ENCODE peak calls at places on chromosomes 11 and 22, in seven cellular contexts. N, Q, S, X, T, L and H are unnamed samples. For H3K4me1, the result is how much of the 10 kb centered on the place peaks cover.

GRCh38 chr11:10505278-10506012 is 35.5 kb downstream of the RNF141 start:
- DNase-seq in N (no peak), Q (no peak), S (no peak), X (no peak), T (no peak), L (no peak), H (no peak)

GRCh38 chr22:36546092-36546804 is 17.3 kb upstream of the EIF3D start:
- DNase-seq in N (peak), Q (peak), S (no peak), X (no peak), T (peak), L (peak), H (peak)

GRCh38 chr11:127054153-127054552 is 53.6 kb upstream of the KIRREL3 start:
- DNase-seq in N (no peak), Q (no peak), S (no peak), X (no peak), T (no peak), L (no peak), H (no peak)

GRCh38 chr11:99066609-99067008 is 45.9 kb downstream of the CNTN5 start:
- DNase-seq in N (no peak), Q (peak), S (no peak), X (no peak), T (no peak), L (no peak), H (no peak)

GRCh38 chr11:12914401-12914912 is 94.7 kb upstream of the RASSF10 start:
- DNase-seq in N (peak), Q (peak), S (peak), X (no peak), T (peak), L (peak), H (peak)

GRCh38 chr11:121606354-121606753 is 153.6 kb upstream of the SORL1-AS1 start:
- DNase-seq in N (no peak), Q (no peak), S (no peak), X (no peak), T (no peak), L (no peak), H (no peak)

GRCh38 chr11:4882543-4882942 is 843 bp downstream of the OR51T1 start:
- DNase-seq in N (no peak), Q (no peak), S (no peak), X (no peak), T (no peak), L (no peak), H (no peak)

GRCh38 chr11:29328961-29329441 is 687.8 kb downstream of the KCNA4 start:
- DNase-seq in N (no peak), Q (no peak), S (no peak), X (no peak), T (peak), L (peak), H (peak)

GRCh38 chr22:36333632-36334031 is 54.1 kb downstream of the MYH9 start:
- DNase-seq in N (peak), Q (no peak), S (no peak), X (no peak), T (peak), L (no peak), H (no peak)

GRCh38 chr22:32475428-32476010 is 908 bp downstream of the FBXO7 start:
- DNase-seq in N (peak), Q (peak), S (peak), X (peak), T (peak), L (peak), H (peak)

GRCh38 chr11:65279713-65280459 is 18.1 kb downstream of the POLA2 start:
- DNase-seq in N (peak), Q (no peak), S (no peak), X (no peak), T (peak), L (no peak), H (no peak)

GRCh38 chr22:27112273-27112672 is 454.9 kb downstream of the MIAT start:
- DNase-seq in N (no peak), Q (no peak), S (no peak), X (no peak), T (no peak), L (no peak), H (no peak)

GRCh38 chr11:33358150-33358831 is 101.1 kb downstream of the HIPK3 start:
- DNase-seq in N (no peak), Q (no peak), S (no peak), X (no peak), T (no peak), L (peak), H (no peak)

GRCh38 chr11:38345286-38345685 is 1747.2 kb upstream of the RAG2 start:
- DNase-seq in N (no peak), Q (no peak), S (no peak), X (no peak), T (peak), L (no peak), H (no peak)

GRCh38 chr11:125566235-125566634 is 3.0 kb upstream of the EI24 start:
- DNase-seq in N (no peak), Q (no peak), S (no peak), X (no peak), T (no peak), L (no peak), H (no peak)

GRCh38 chr22:48082284-48082683 is 1319.8 kb downstream of the TBC1D22A start:
- DNase-seq in N (no peak), Q (no peak), S (no peak), X (no peak), T (no peak), L (no peak), H (no peak)

GRCh38 chr22:46453006-46453828 is 84.2 kb downstream of the CELSR1 start:
- DNase-seq in N (peak), Q (no peak), S (no peak), X (no peak), T (no peak), L (no peak), H (no peak)

GRCh38 chr11:112227002-112227401 is 774 bp downstream of the PTS start:
- DNase-seq in N (no peak), Q (no peak), S (no peak), X (no peak), T (no peak), L (peak), H (no peak)

GRCh38 chr11:32893091-32893946 is 708 bp downstream of the QSER1 start:
- DNase-seq in N (peak), Q (peak), S (peak), X (peak), T (peak), L (peak), H (peak)

GRCh38 chr22:46936378-46936916 is 174.0 kb downstream of the TBC1D22A start:
- DNase-seq in N (no peak), Q (no peak), S (no peak), X (no peak), T (no peak), L (no peak), H (no peak)

GRCh38 chr11:45152740-45153595 is 6.5 kb downstream of the PRDM11 start:
- DNase-seq in N (no peak), Q (no peak), S (no peak), X (no peak), T (no peak), L (no peak), H (peak)

GRCh38 chr11:68961245-68961644 is 19.5 kb downstream of the MRGPRD start:
- DNase-seq in N (no peak), Q (peak), S (peak), X (no peak), T (peak), L (no peak), H (no peak)

GRCh38 chr11:63920126-63920869 is 3.3 kb upstream of the RCOR2 start:
- DNase-seq in N (peak), Q (peak), S (no peak), X (no peak), T (no peak), L (peak), H (peak)

GRCh38 chr11:74442601-74443000 is 24.7 kb downstream of the KCNE3 start:
- DNase-seq in N (no peak), Q (no peak), S (no peak), X (no peak), T (peak), L (no peak), H (no peak)

GRCh38 chr22:38823076-38823475 is 20.8 kb downstream of the NPTXR start:
- DNase-seq in N (no peak), Q (no peak), S (no peak), X (no peak), T (no peak), L (no peak), H (no peak)

GRCh38 chr22:36244522-36245391 is 5.4 kb upstream of the APOL2 start:
- DNase-seq in N (no peak), Q (no peak), S (no peak), X (no peak), T (no peak), L (no peak), H (peak)

GRCh38 chr11:16891964-16892363 is 122.2 kb downstream of the PLEKHA7 start:
- DNase-seq in N (no peak), Q (no peak), S (no peak), X (no peak), T (peak), L (no peak), H (no peak)

GRCh38 chr11:5252280-5253265 is 2.0 kb downstream of the HBG2 start:
- DNase-seq in N (no peak), Q (no peak), S (no peak), X (no peak), T (no peak), L (no peak), H (no peak)

GRCh38 chr22:42648368-42649260 is 578 bp downstream of the CYB5R3 start:
- DNase-seq in N (peak), Q (no peak), S (peak), X (peak), T (peak), L (no peak), H (peak)

GRCh38 chr11:116984186-116984585 is 114.0 kb downstream of the SIK3 start:
- DNase-seq in N (no peak), Q (no peak), S (no peak), X (no peak), T (peak), L (no peak), H (no peak)

GRCh38 chr11:79287952-79288351 is 152.9 kb downstream of the TENM4 start:
- DNase-seq in N (peak), Q (no peak), S (no peak), X (no peak), T (no peak), L (peak), H (no peak)

GRCh38 chr11:78377625-78378418 is 39.8 kb downstream of the GAB2 start:
- DNase-seq in N (peak), Q (no peak), S (no peak), X (no peak), T (no peak), L (no peak), H (no peak)

GRCh38 chr11:27717377-27717776 is 17.1 kb upstream of the BDNF start:
- DNase-seq in N (no peak), Q (no peak), S (no peak), X (no peak), T (peak), L (no peak), H (no peak)

GRCh38 chr11:48025293-48025982 is 45.1 kb downstream of the PTPRJ start:
- DNase-seq in N (no peak), Q (no peak), S (no peak), X (no peak), T (no peak), L (no peak), H (no peak)

GRCh38 chr11:64207247-64208085 is 945 bp downstream of the FERMT3 start:
- DNase-seq in N (peak), Q (no peak), S (peak), X (peak), T (peak), L (no peak), H (peak)

GRCh38 chr11:62502030-62502730 is 44.4 kb downstream of the AHNAK start:
- DNase-seq in N (no peak), Q (no peak), S (no peak), X (no peak), T (no peak), L (no peak), H (no peak)

GRCh38 chr11:19499999-19500398 is 212.6 kb upstream of the NAV2 start:
- DNase-seq in N (no peak), Q (no peak), S (no peak), X (no peak), T (no peak), L (no peak), H (no peak)

GRCh38 chr11:2675540-2675939 is 24.3 kb downstream of the KCNQ1OT1 start:
- DNase-seq in N (peak), Q (no peak), S (no peak), X (no peak), T (no peak), L (peak), H (peak)
- H3K4me3 ChIP-seq in N (no peak), Q (no peak), S (no peak), X (no peak), T (no peak), L (no peak), H (no peak)

GRCh38 chr11:981764-982163 is 54.8 kb downstream of the MUC6 start:
- DNase-seq in N (no peak), Q (no peak), S (no peak), X (no peak), T (no peak), L (no peak), H (no peak)

GRCh38 chr11:978781-979180 is 53.1 kb downstream of the AP2A2 start:
- DNase-seq in N (no peak), Q (no peak), S (no peak), X (no peak), T (no peak), L (no peak), H (no peak)

GRCh38 chr11:984576-984975 is 51.9 kb downstream of the MUC6 start:
- DNase-seq in N (no peak), Q (no peak), S (no peak), X (no peak), T (no peak), L (no peak), H (no peak)

GRCh38 chr11:978073-978720 is 52.5 kb downstream of the AP2A2 start:
- DNase-seq in N (no peak), Q (no peak), S (no peak), X (no peak), T (no peak), L (no peak), H (no peak)

GRCh38 chr11:980438-981365 is 55.0 kb downstream of the AP2A2 start:
- DNase-seq in N (peak), Q (no peak), S (no peak), X (no peak), T (no peak), L (no peak), H (peak)
- TF ChIP-seq CTCF in N (no peak), Q (peak), S (peak), X (no peak), T (peak), L (peak), H (no peak)

GRCh38 chr11:35277827-35278226 is 138.9 kb downstream of the CD44 start:
- DNase-seq in N (no peak), Q (no peak), S (no peak), X (no peak), T (no peak), L (no peak), H (no peak)
- H3K4me1 ChIP-seq in N (half or more), Q (under half), S (under half), X (under half), T (under half), L (under half), H (under half)

GRCh38 chr22:22507743-22508273 is 734 bp downstream of the ZNF280B start:
- DNase-seq in N (no peak), Q (no peak), S (no peak), X (no peak), T (no peak), L (no peak), H (no peak)
- H3K4me3 ChIP-seq in N (peak), Q (peak), S (peak), X (peak), T (peak), L (peak), H (peak)

GRCh38 chr11:1520987-1521349 is 34.4 kb upstream of the MOB2 start:
- DNase-seq in N (no peak), Q (no peak), S (no peak), X (peak), T (no peak), L (no peak), H (no peak)

GRCh38 chr11:1519028-1519736 is 32.6 kb upstream of the MOB2 start:
- DNase-seq in N (no peak), Q (no peak), S (no peak), X (no peak), T (no peak), L (no peak), H (no peak)

GRCh38 chr11:1521382-1522080 is 35.0 kb upstream of the MOB2 start:
- DNase-seq in N (no peak), Q (no peak), S (no peak), X (peak), T (no peak), L (no peak), H (no peak)

GRCh38 chr11:1522081-1522424 is 35.5 kb upstream of the MOB2 start:
- DNase-seq in N (no peak), Q (no peak), S (no peak), X (no peak), T (no peak), L (no peak), H (no peak)

DNA sequence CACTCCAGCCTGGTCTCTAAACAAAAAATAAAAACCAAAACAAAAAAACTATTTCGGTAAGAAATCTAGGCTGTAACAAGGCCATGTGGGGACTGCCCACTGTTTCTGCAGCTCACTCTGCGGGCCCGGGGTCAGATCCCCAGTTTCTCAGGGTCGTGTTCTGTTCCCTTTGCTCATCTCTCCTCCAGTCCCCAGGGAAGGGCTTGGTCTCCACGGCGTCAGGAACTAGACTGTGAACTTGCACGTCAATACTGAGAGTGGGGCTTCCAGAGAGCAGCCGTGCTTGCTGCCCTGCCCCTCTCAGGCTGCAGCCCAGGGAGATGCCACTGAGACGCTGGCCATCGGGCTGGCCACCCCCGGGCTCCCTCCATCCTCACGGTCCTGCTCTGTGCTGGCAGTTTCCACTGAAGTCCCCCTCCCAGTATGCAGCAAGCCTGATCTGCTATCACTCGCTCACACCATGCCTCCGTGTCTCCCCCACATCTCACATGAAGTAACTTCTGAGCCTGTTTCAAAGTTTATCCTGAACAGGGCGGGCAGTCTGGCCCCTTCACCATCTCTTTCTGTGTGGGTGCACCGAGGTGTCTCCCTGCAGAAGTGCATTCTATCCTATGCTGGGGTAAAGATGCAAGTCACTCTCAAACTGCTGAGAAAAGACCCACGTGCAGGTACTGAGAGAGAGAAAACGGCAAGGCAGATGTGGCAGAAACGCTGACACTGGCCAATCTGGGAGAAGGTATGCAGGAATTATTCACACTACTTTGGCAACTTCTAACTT is 33.8 kb upstream of the MOB2 start:
- DNase-seq in N (no peak), Q (no peak), S (no peak), X (no peak), T (no peak), L (no peak), H (no peak)
- TF ChIP-seq CTCF in N (no peak), Q (no peak), S (no peak), X (no peak), T (no peak), L (no peak), H (no peak)

GRCh38 chr11:66882540-66882939 is 25.7 kb downstream of the LRFN4 start:
- DNase-seq in N (peak), Q (no peak), S (no peak), X (no peak), T (no peak), L (no peak), H (no peak)

GRCh38 chr11:66881927-66882452 is 25.1 kb downstream of the LRFN4 start:
- DNase-seq in N (no peak), Q (no peak), S (no peak), X (no peak), T (no peak), L (peak), H (no peak)

GRCh38 chr11:66884443-66884842 is 27.6 kb downstream of the LRFN4 start:
- DNase-seq in N (no peak), Q (no peak), S (no peak), X (no peak), T (no peak), L (no peak), H (no peak)

GRCh38 chr11:66881436-66881835 is 24.6 kb downstream of the LRFN4 start:
- DNase-seq in N (no peak), Q (no peak), S (no peak), X (no peak), T (no peak), L (no peak), H (no peak)

DNA sequence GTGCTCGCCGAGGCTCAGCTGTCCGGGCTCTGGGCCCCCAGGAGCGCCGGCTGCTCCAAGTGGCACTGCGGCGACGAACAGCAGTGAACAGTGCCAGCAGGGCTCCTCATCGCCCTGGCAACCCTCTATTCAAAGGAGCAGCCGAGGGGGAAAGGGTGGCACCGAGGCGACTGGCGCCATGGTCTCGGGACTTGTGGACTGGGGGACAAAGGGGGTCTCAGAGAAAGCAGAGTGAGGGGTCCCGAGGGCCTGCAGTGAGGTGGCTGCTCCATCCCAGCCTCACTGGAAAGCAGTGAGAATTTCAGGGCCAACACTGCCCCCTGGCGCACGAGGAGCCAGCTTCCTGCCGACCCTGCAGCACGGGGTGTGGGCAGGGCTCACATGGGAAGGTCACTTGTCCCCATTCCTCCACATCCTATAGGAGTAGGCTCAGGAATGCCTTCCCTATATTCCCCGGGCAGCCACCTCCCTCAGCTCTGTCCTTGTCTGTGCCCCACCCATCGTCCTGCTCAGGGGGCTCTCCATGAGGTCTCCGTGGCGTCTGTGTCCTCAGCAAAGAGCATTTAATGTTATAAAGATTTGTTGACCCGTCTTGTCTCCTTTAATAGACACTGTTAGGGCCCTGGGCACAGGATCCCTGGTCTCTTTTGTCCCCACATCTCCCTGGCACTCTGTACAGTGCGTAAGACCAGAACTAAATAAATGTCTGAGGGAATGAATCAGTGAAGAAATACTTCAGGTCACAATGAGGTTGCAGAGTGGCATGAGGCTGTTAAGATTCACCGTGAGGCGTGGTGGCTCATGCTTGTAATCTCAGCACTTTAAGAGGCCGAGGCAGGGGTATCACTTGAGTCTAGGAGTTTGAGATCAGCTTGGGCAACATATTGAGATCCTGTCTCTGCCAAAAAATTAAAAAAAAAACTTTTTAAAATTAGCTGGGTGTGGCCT is 26.4 kb downstream of the LRFN4 start:
- DNase-seq in N (peak), Q (peak), S (peak), X (peak), T (peak), L (peak), H (peak)
- H3K4me1 ChIP-seq in N (under half), Q (under half), S (under half), X (under half), T (under half), L (under half), H (under half)